ENCODE peak calls at places on chromosomes 5 and 9, in eight cellular contexts. One of them, this sample, is unnamed. For H3K4me1, the result is how much of the 10 kb centered on the place peaks cover.

GRCh38 chr9:110847661-110848060 is 179.1 kb downstream of the MUSK start:
- DNase-seq in tibial artery: no peak
- DNase-seq in gastrocnemius medialis: no peak
- DNase-seq in Panc1: no peak
- DNase-seq in body of pancreas: no peak
- DNase-seq in stomach: no peak
- DNase-seq in IMR-90: peak
- DNase-seq in heart left ventricle: no peak
- DNase-seq in this sample: no peak

GRCh38 chr5:177604116-177604521 is 4.2 kb downstream of the B4GALT7 start:
- DNase-seq in tibial artery: no peak
- DNase-seq in gastrocnemius medialis: no peak
- DNase-seq in stomach: peak
- DNase-seq in body of pancreas: no peak
- DNase-seq in IMR-90: no peak
- DNase-seq in Panc1: no peak
- DNase-seq in heart left ventricle: no peak
- DNase-seq in this sample: no peak

GRCh38 chr9:26133537-26133936 is 455.3 kb upstream of the TUSC1 start:
- DNase-seq in gastrocnemius medialis: no peak
- DNase-seq in body of pancreas: no peak
- DNase-seq in heart left ventricle: no peak
- DNase-seq in tibial artery: no peak
- DNase-seq in stomach: no peak
- DNase-seq in Panc1: no peak
- DNase-seq in IMR-90: no peak
- DNase-seq in this sample: no peak

GRCh38 chr9:132548971-132549649 is 33.3 kb upstream of the BARHL1 start:
- DNase-seq in Panc1: peak
- DNase-seq in gastrocnemius medialis: no peak
- DNase-seq in body of pancreas: no peak
- DNase-seq in IMR-90: no peak
- DNase-seq in tibial artery: no peak
- DNase-seq in heart left ventricle: no peak
- DNase-seq in stomach: no peak
- DNase-seq in this sample: no peak

GRCh38 chr5:76074487-76074886 is 8.7 kb upstream of the SV2C start:
- DNase-seq in tibial artery: no peak
- DNase-seq in stomach: peak
- DNase-seq in body of pancreas: peak
- DNase-seq in Panc1: peak
- DNase-seq in IMR-90: no peak
- DNase-seq in gastrocnemius medialis: no peak
- DNase-seq in heart left ventricle: no peak
- DNase-seq in this sample: no peak

GRCh38 chr5:95963650-95964410 is 2.2 kb upstream of the ELL2 start:
- DNase-seq in gastrocnemius medialis: no peak
- DNase-seq in tibial artery: no peak
- DNase-seq in body of pancreas: no peak
- DNase-seq in IMR-90: no peak
- DNase-seq in stomach: no peak
- DNase-seq in heart left ventricle: no peak
- DNase-seq in Panc1: no peak
- DNase-seq in this sample: no peak

GRCh38 chr5:38373733-38374132 is 115.4 kb downstream of the EGFLAM start:
- DNase-seq in tibial artery: no peak
- DNase-seq in IMR-90: peak
- DNase-seq in gastrocnemius medialis: no peak
- DNase-seq in Panc1: no peak
- DNase-seq in heart left ventricle: no peak
- DNase-seq in body of pancreas: no peak
- DNase-seq in stomach: no peak
- DNase-seq in this sample: no peak

GRCh38 chr5:149954798-149955197 is 5.8 kb upstream of the SLC26A2 start:
- DNase-seq in heart left ventricle: no peak
- DNase-seq in tibial artery: no peak
- DNase-seq in Panc1: no peak
- DNase-seq in body of pancreas: no peak
- DNase-seq in gastrocnemius medialis: no peak
- DNase-seq in IMR-90: no peak
- DNase-seq in stomach: no peak
- DNase-seq in this sample: no peak

GRCh38 chr9:72305102-72305546 is 59.9 kb downstream of the ZFAND5 start:
- DNase-seq in heart left ventricle: peak
- DNase-seq in tibial artery: peak
- DNase-seq in gastrocnemius medialis: peak
- DNase-seq in Panc1: no peak
- DNase-seq in stomach: peak
- DNase-seq in IMR-90: peak
- DNase-seq in body of pancreas: peak
- DNase-seq in this sample: no peak

GRCh38 chr9:132711846-132712245 is 41.6 kb downstream of the GTF3C4 start:
- DNase-seq in heart left ventricle: no peak
- DNase-seq in gastrocnemius medialis: no peak
- DNase-seq in IMR-90: no peak
- DNase-seq in Panc1: no peak
- DNase-seq in stomach: no peak
- DNase-seq in tibial artery: no peak
- DNase-seq in body of pancreas: no peak
- DNase-seq in this sample: no peak

GRCh38 chr5:60490597-60491166 is 209.3 kb downstream of the DEPDC1B start:
- DNase-seq in tibial artery: no peak
- DNase-seq in heart left ventricle: no peak
- DNase-seq in body of pancreas: no peak
- DNase-seq in IMR-90: no peak
- DNase-seq in gastrocnemius medialis: no peak
- DNase-seq in Panc1: no peak
- DNase-seq in stomach: no peak
- DNase-seq in this sample: no peak

GRCh38 chr9:129145841-129146292 is 32.2 kb downstream of the IER5L start:
- DNase-seq in gastrocnemius medialis: no peak
- DNase-seq in heart left ventricle: peak
- DNase-seq in body of pancreas: peak
- DNase-seq in tibial artery: no peak
- DNase-seq in IMR-90: peak
- DNase-seq in Panc1: no peak
- DNase-seq in stomach: no peak
- DNase-seq in this sample: no peak
- H3K4me1 ChIP-seq in gastrocnemius medialis: half or more
- H3K4me1 ChIP-seq in heart left ventricle: half or more
- H3K4me1 ChIP-seq in body of pancreas: under half
- H3K4me1 ChIP-seq in tibial artery: half or more
- H3K4me1 ChIP-seq in IMR-90: under half
- H3K4me1 ChIP-seq in Panc1: under half
- H3K4me1 ChIP-seq in stomach: half or more
- H3K4me1 ChIP-seq in this sample: half or more

GRCh38 chr9:21367957-21368356 is at the start of gene IFNA13:
- DNase-seq in body of pancreas: no peak
- DNase-seq in gastrocnemius medialis: no peak
- DNase-seq in tibial artery: no peak
- DNase-seq in Panc1: no peak
- DNase-seq in heart left ventricle: no peak
- DNase-seq in stomach: no peak
- DNase-seq in IMR-90: no peak
- DNase-seq in this sample: no peak
- TF ChIP-seq CTCF in body of pancreas: no peak
- TF ChIP-seq CTCF in gastrocnemius medialis: no peak
- TF ChIP-seq CTCF in tibial artery: no peak
- TF ChIP-seq CTCF in Panc1: no peak
- TF ChIP-seq CTCF in heart left ventricle: no peak
- TF ChIP-seq CTCF in stomach: no peak
- TF ChIP-seq CTCF in IMR-90: no peak
- TF ChIP-seq CTCF in this sample: no peak

GRCh38 chr9:91840882-91841281 is 109.1 kb downstream of the ROR2 start:
- DNase-seq in gastrocnemius medialis: no peak
- DNase-seq in tibial artery: no peak
- DNase-seq in stomach: no peak
- DNase-seq in Panc1: no peak
- DNase-seq in body of pancreas: no peak
- DNase-seq in IMR-90: no peak
- DNase-seq in heart left ventricle: no peak
- DNase-seq in this sample: no peak
- H3K4me1 ChIP-seq in gastrocnemius medialis: under half
- H3K4me1 ChIP-seq in tibial artery: under half
- H3K4me1 ChIP-seq in stomach: half or more
- H3K4me1 ChIP-seq in Panc1: under half
- H3K4me1 ChIP-seq in body of pancreas: under half
- H3K4me1 ChIP-seq in IMR-90: under half
- H3K4me1 ChIP-seq in heart left ventricle: under half
- H3K4me1 ChIP-seq in this sample: under half

GRCh38 chr5:15594922-15595568 is 95.1 kb downstream of the FBXL7 start:
- DNase-seq in stomach: no peak
- DNase-seq in body of pancreas: no peak
- DNase-seq in heart left ventricle: no peak
- DNase-seq in gastrocnemius medialis: no peak
- DNase-seq in tibial artery: no peak
- DNase-seq in IMR-90: no peak
- DNase-seq in Panc1: no peak
- DNase-seq in this sample: no peak

GRCh38 chr5:15598294-15598902 is 98.4 kb downstream of the FBXL7 start:
- DNase-seq in IMR-90: no peak
- DNase-seq in tibial artery: no peak
- DNase-seq in body of pancreas: no peak
- DNase-seq in Panc1: peak
- DNase-seq in gastrocnemius medialis: no peak
- DNase-seq in heart left ventricle: no peak
- DNase-seq in stomach: no peak
- DNase-seq in this sample: no peak

GRCh38 chr5:15596936-15597335 is 97.0 kb downstream of the FBXL7 start:
- DNase-seq in heart left ventricle: no peak
- DNase-seq in body of pancreas: no peak
- DNase-seq in gastrocnemius medialis: no peak
- DNase-seq in IMR-90: no peak
- DNase-seq in Panc1: no peak
- DNase-seq in tibial artery: no peak
- DNase-seq in stomach: no peak
- DNase-seq in this sample: no peak

GRCh38 chr5:15587941-15588340 is 88.0 kb downstream of the FBXL7 start:
- DNase-seq in body of pancreas: no peak
- DNase-seq in stomach: no peak
- DNase-seq in IMR-90: no peak
- DNase-seq in tibial artery: no peak
- DNase-seq in heart left ventricle: no peak
- DNase-seq in gastrocnemius medialis: no peak
- DNase-seq in Panc1: no peak
- DNase-seq in this sample: no peak

DNA sequence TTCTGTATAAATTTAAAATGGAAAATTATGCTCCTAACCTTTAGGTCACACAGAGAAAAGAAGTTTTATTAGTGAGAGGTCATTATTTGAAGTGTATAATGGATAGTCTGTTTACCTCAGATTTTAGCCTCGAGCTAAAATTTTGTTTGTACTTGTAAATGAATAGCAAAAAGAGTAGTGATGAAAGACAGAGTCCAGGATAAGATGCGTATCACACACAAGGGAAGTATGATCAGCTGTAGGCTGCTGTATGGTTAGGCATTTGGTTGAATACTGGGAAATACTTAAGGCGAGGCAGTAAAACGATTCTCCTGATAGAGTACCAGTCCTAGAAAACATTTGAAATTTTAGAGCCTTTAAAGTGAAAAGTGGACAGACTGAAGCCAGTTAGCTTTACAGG is 92.7 kb downstream of the FBXL7 start:
- DNase-seq in IMR-90: no peak
- DNase-seq in stomach: no peak
- DNase-seq in gastrocnemius medialis: no peak
- DNase-seq in tibial artery: no peak
- DNase-seq in body of pancreas: no peak
- DNase-seq in heart left ventricle: no peak
- DNase-seq in Panc1: no peak
- DNase-seq in this sample: no peak
- TF ChIP-seq CTCF in IMR-90: no peak
- TF ChIP-seq CTCF in stomach: no peak
- TF ChIP-seq CTCF in gastrocnemius medialis: no peak
- TF ChIP-seq CTCF in tibial artery: no peak
- TF ChIP-seq CTCF in body of pancreas: no peak
- TF ChIP-seq CTCF in heart left ventricle: no peak
- TF ChIP-seq CTCF in Panc1: no peak
- TF ChIP-seq CTCF in this sample: no peak

This sample was measured in tibial nerve.